ENCODE peak calls at places on chromosomes 1 and 21, in five cellular contexts. S, N, T, H and K are unnamed samples.

GRCh38 chr1:204523605-204524215 is 7.5 kb downstream of the MDM4 start:
- DNase-seq in S (no peak), N (no peak), T (peak; percentile 64), H (peak; percentile 28), K (no peak)

GRCh38 chr1:23558140-23558871 is 995 bp downstream of the ID3 start:
- DNase-seq in S (peak; percentile 48), N (peak; percentile 78), T (peak; percentile 70), H (peak; percentile 94), K (peak; percentile 63)

GRCh38 chr1:47682198-47682597 is 244.4 kb downstream of the FOXD2 start:
- DNase-seq in S (no peak), N (no peak), T (no peak), H (no peak), K (no peak)

GRCh38 chr1:25914074-25914995 is 8.1 kb upstream of the STMN1 start:
- DNase-seq in S (peak; percentile 31), N (no peak), T (peak; percentile 36), H (no peak), K (no peak)

GRCh38 chr1:54294846-54295245 is 94.9 kb downstream of the MRPL37 start:
- DNase-seq in S (peak; percentile 60), N (no peak), T (no peak), H (no peak), K (no peak)

GRCh38 chr1:64898107-64898861 is 68.1 kb downstream of the JAK1 start:
- DNase-seq in S (peak; percentile 97), N (peak; percentile 76), T (peak; percentile 46), H (peak; percentile 93), K (peak; percentile 83)

GRCh38 chr1:218080818-218081217 is 204.3 kb upstream of the RRP15 start:
- DNase-seq in S (no peak), N (no peak), T (no peak), H (no peak), K (no peak)

GRCh38 chr1:25435315-25436103 is 4.8 kb downstream of the MACO1 start:
- DNase-seq in S (no peak), N (no peak), T (peak; percentile 22), H (no peak), K (peak; percentile 55)

GRCh38 chr1:109472779-109473178 is 6.4 kb downstream of the SYPL2 start:
- DNase-seq in S (no peak), N (no peak), T (no peak), H (no peak), K (no peak)

GRCh38 chr1:41454406-41454805 is 30.1 kb downstream of the EDN2 start:
- DNase-seq in S (no peak), N (no peak), T (no peak), H (peak; percentile 64), K (no peak)

GRCh38 chr21:35943752-35944151 is 116.6 kb downstream of the SETD4 start:
- DNase-seq in S (no peak), N (no peak), T (no peak), H (no peak), K (no peak)

GRCh38 chr1:200038987-200039848 is 11.7 kb downstream of the NR5A2 start:
- DNase-seq in S (no peak), N (no peak), T (peak; percentile 31), H (peak; percentile 78), K (no peak)

GRCh38 chr1:154352581-154353459 is 27.5 kb downstream of the ATP8B2 start:
- DNase-seq in S (peak; percentile 31), N (peak; percentile 70), T (no peak), H (peak; percentile 74), K (peak; percentile 66)

GRCh38 chr1:154352245-154352580 is 26.9 kb downstream of the ATP8B2 start:
- DNase-seq in S (no peak), N (no peak), T (no peak), H (no peak), K (no peak)

GRCh38 chr1:154351363-154352068 is 26.2 kb downstream of the ATP8B2 start:
- DNase-seq in S (no peak), N (no peak), T (no peak), H (peak; percentile 81), K (no peak)

GRCh38 chr1:154353966-154354365 is 28.6 kb downstream of the ATP8B2 start:
- DNase-seq in S (no peak), N (no peak), T (no peak), H (no peak), K (no peak)

DNA sequence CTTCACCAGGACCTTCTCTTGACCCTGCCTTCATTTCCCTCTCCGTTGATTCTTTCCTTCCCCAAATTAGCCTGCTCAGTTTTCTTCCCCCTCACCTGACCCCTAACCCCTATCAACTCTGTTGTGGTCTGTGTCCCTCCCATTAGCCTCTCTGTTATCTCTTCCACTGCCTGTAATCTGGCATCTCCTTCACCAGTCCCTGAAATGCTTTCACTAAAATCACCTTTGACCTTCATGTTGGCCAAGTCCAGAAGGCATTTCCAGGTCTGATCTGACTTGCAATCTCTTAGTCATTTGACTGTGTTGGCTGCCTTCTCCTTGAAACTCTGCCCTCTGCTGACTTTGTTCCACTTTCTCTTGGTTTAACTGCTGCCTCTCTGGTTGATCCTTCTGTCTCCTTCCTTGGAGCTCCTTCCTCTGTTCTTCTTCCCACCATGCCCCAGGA is 28.2 kb downstream of the ATP8B2 start:
- DNase-seq in S (peak; percentile 54), N (no peak), T (peak; percentile 12), H (peak; percentile 64), K (peak; percentile 80)
- H3K4me3 ChIP-seq in S (no peak overlapping the region), N (no peak overlapping the region), T (no peak overlapping the region), H (no peak overlapping the region), K (no peak overlapping the region)

DNA sequence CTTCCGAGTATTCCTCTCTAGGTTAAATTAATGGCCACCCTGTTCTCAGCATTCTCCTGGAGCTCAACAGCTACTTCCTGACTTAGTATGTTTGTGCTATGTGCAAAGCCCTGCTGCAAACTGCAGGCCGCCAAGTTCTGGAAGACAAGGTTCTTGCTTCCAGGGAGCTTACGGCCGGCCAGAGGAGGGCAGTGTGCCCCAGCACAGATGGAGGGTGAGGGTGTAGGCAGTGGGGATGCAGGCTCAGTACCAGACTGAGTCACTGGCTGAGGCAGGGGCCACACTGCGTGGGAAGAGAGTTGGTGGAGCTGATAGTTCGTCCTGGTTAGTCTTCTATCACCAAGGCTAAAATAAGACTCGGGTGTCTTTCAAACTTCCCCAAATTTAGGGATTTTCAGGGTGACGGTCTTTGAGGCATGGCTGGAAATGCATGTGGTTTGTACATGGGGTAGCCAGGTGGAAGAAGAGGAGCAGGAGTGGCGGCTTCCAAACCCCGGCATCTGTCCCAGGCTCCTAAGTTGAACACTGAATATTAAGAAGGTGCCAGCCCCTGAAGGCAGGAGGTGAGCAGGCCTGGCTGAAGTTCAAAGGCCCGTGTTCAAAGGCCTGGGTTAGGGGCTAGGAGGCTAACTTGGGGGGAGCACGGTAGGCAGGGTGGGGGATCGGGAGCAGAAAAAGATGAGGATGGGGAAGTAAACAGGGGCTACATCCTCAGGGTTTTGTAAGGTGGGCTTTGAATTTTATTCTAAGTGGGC is 42.9 kb downstream of the ELK4 start:
- DNase-seq in S (peak; percentile 74), N (no peak), T (peak; percentile 75), H (peak; percentile 43), K (peak; percentile 69)
- TF ChIP-seq CTCF in S (peak; percentile 60), N (no peak), T (peak; percentile 85), H (peak; percentile 25), K (peak; percentile 75)

DNA sequence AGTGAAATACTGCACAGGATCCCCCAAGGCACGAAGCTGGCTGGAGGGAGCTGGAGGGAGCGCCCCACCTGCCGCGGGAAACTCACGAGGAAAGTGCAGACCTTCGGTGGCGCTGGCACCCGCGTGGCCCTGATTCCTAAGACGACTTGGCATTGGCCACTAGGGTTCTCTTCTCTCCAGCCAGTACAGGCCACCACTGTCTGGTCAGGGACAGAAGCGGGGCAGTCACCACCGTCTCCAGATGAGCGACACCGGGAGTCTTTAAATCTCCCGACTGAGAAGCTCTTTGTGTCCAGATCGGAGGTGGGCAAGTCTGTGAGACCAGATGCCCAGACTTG is 19.2 kb upstream of the CHIA start:
- DNase-seq in S (no peak), N (no peak), T (no peak), H (no peak), K (no peak)
- H3K4me3 ChIP-seq in S (no peak overlapping the region), N (no peak overlapping the region), T (no peak overlapping the region), H (no peak overlapping the region), K (no peak overlapping the region)

GRCh38 chr1:229812148-229812547 is 186.1 kb downstream of the URB2 start:
- DNase-seq in S (no peak), N (no peak), T (no peak), H (no peak), K (no peak)

GRCh38 chr1:229817936-229818335 is 191.9 kb downstream of the URB2 start:
- DNase-seq in S (no peak), N (no peak), T (no peak), H (no peak), K (no peak)

GRCh38 chr1:229812693-229813092 is 186.6 kb downstream of the URB2 start:
- DNase-seq in S (no peak), N (no peak), T (no peak), H (no peak), K (no peak)

GRCh38 chr1:229819091-229819490 is 193.0 kb downstream of the URB2 start:
- DNase-seq in S (no peak), N (no peak), T (no peak), H (no peak), K (no peak)

DNA sequence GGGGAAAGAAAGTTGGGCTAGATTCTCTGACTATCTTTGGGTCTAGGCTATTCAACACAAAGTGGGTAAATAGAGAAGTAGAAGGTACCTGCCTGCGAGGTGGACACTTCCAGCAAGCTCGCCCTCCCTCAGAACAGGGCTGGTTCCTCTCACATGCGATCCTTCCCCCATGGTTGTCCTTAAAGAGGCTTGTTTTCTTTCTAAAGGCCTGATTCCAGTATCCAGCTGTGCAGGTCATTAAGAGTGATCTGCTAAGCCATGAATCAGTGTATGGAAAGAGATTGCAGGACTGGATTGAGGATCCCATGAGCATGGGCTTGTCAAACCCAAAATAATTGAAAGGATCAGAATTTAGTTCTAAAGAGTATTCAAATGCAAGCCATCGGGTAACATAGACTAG is 189.0 kb downstream of the URB2 start:
- DNase-seq in S (no peak), N (no peak), T (no peak), H (no peak), K (no peak)
- TF ChIP-seq CTCF in S (no peak), N (no peak), T (no peak), H (no peak), K (no peak)

DNA sequence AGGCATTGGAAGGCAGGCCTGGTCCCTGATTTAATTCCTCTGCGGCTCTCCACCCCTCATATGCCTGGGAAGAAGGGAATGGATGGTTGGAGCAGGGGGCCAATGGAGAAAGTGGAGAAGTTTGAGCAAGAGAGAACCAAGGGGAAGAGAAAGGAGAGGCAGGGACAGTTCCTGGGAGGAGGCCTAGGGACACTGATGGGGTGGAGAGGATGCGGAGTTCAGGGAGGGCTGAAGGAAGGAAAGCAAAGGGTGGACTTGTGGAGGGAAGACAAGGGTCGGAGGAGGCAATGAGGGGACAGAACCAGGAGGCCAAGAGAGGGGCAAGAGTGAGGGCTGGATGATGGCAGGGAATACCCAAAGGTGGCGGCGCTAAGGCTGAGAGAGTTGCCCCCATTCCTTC is 7.1 kb downstream of the ZBTB7B start:
- DNase-seq in S (no peak), N (no peak), T (no peak), H (no peak), K (no peak)
- H3K4me3 ChIP-seq in S (no peak overlapping the region), N (no peak overlapping the region), T (no peak overlapping the region), H (no peak overlapping the region), K (no peak overlapping the region)

GRCh38 chr1:187383366-187383765 is 554.6 kb downstream of the PLA2G4A start:
- DNase-seq in S (no peak), N (no peak), T (no peak), H (no peak), K (no peak)
- TF ChIP-seq CTCF in S (no peak), N (no peak), T (peak; percentile 29), H (no peak), K (no peak)